ENCODE peak calls at places on chromosomes 13 and 19, in seven cellular contexts. One of them, this sample, is unnamed.

GRCh38 chr19:17770613-17771012 is 19.3 kb downstream of the FCHO1 start:
- DNase-seq in aorta: no peak
- DNase-seq in ovary: no peak
- DNase-seq in small intestine: no peak
- DNase-seq in mucosa of descending colon: no peak
- DNase-seq in A549: no peak
- DNase-seq in left ventricle myocardium inferior: no peak
- DNase-seq in this sample: no peak

GRCh38 chr13:95236774-95237173 is 64.5 kb downstream of the ABCC4 start:
- DNase-seq in aorta: no peak
- DNase-seq in ovary: no peak
- DNase-seq in small intestine: peak; percentile 25
- DNase-seq in mucosa of descending colon: no peak
- DNase-seq in A549: no peak
- DNase-seq in left ventricle myocardium inferior: no peak
- DNase-seq in this sample: no peak

GRCh38 chr13:45332831-45333219 is 8.2 kb downstream of the TPT1 start:
- DNase-seq in aorta: no peak
- DNase-seq in ovary: no peak
- DNase-seq in small intestine: no peak
- DNase-seq in mucosa of descending colon: no peak
- DNase-seq in A549: no peak
- DNase-seq in left ventricle myocardium inferior: no peak
- DNase-seq in this sample: no peak

GRCh38 chr13:84433024-84433423 is 550.8 kb upstream of the SLITRK1 start:
- DNase-seq in aorta: no peak
- DNase-seq in ovary: no peak
- DNase-seq in small intestine: no peak
- DNase-seq in mucosa of descending colon: no peak
- DNase-seq in A549: no peak
- DNase-seq in left ventricle myocardium inferior: no peak
- DNase-seq in this sample: no peak

GRCh38 chr13:58619396-58620113 is 988.0 kb downstream of the PCDH17 start:
- DNase-seq in aorta: no peak
- DNase-seq in ovary: no peak
- DNase-seq in small intestine: no peak
- DNase-seq in mucosa of descending colon: no peak
- DNase-seq in A549: no peak
- DNase-seq in left ventricle myocardium inferior: no peak
- DNase-seq in this sample: no peak

GRCh38 chr13:111652676-111653075 is 332.2 kb downstream of the TEX29 start:
- DNase-seq in aorta: no peak
- DNase-seq in ovary: no peak
- DNase-seq in small intestine: no peak
- DNase-seq in mucosa of descending colon: no peak
- DNase-seq in A549: no peak
- DNase-seq in left ventricle myocardium inferior: no peak
- DNase-seq in this sample: no peak

GRCh38 chr19:38990949-38991697 is 15.6 kb upstream of the FBXO17 start:
- DNase-seq in aorta: peak; percentile 56
- DNase-seq in ovary: no peak
- DNase-seq in small intestine: no peak
- DNase-seq in mucosa of descending colon: no peak
- DNase-seq in A549: no peak
- DNase-seq in left ventricle myocardium inferior: no peak
- DNase-seq in this sample: no peak

GRCh38 chr19:41415154-41415571 is 12.0 kb downstream of the B3GNT8 start:
- DNase-seq in aorta: no peak
- DNase-seq in ovary: no peak
- DNase-seq in small intestine: no peak
- DNase-seq in mucosa of descending colon: no peak
- DNase-seq in A549: no peak
- DNase-seq in left ventricle myocardium inferior: no peak
- DNase-seq in this sample: no peak

GRCh38 chr13:45799451-45799850 is 52.1 kb downstream of the SIAH3 start:
- DNase-seq in aorta: no peak
- DNase-seq in ovary: no peak
- DNase-seq in small intestine: no peak
- DNase-seq in mucosa of descending colon: no peak
- DNase-seq in A549: no peak
- DNase-seq in left ventricle myocardium inferior: peak; percentile 48
- DNase-seq in this sample: no peak

GRCh38 chr19:10390652-10391286 is 10.4 kb upstream of the TYK2 start:
- DNase-seq in aorta: peak; percentile 69
- DNase-seq in ovary: peak; percentile 71
- DNase-seq in small intestine: peak; percentile 69
- DNase-seq in mucosa of descending colon: no peak
- DNase-seq in A549: peak; percentile 64
- DNase-seq in left ventricle myocardium inferior: peak; percentile 61
- DNase-seq in this sample: peak; percentile 69

GRCh38 chr13:27712421-27712820 is 79.9 kb upstream of the GSX1 start:
- DNase-seq in aorta: no peak
- DNase-seq in ovary: no peak
- DNase-seq in small intestine: peak; percentile 42
- DNase-seq in mucosa of descending colon: no peak
- DNase-seq in A549: no peak
- DNase-seq in left ventricle myocardium inferior: no peak
- DNase-seq in this sample: peak; percentile 13

GRCh38 chr13:106176103-106176502 is 359.4 kb downstream of the EFNB2 start:
- DNase-seq in aorta: no peak
- DNase-seq in ovary: no peak
- DNase-seq in small intestine: no peak
- DNase-seq in mucosa of descending colon: no peak
- DNase-seq in A549: no peak
- DNase-seq in left ventricle myocardium inferior: no peak
- DNase-seq in this sample: no peak

GRCh38 chr13:40348096-40348679 is 318.3 kb downstream of the FOXO1 start:
- DNase-seq in aorta: no peak
- DNase-seq in ovary: no peak
- DNase-seq in small intestine: no peak
- DNase-seq in mucosa of descending colon: no peak
- DNase-seq in A549: no peak
- DNase-seq in left ventricle myocardium inferior: no peak
- DNase-seq in this sample: no peak

GRCh38 chr19:18782559-18783225 is 8.4 kb downstream of the COMP start:
- DNase-seq in aorta: no peak
- DNase-seq in ovary: no peak
- DNase-seq in small intestine: no peak
- DNase-seq in mucosa of descending colon: no peak
- DNase-seq in A549: no peak
- DNase-seq in left ventricle myocardium inferior: no peak
- DNase-seq in this sample: no peak

GRCh38 chr13:23985846-23986245 is 88.5 kb upstream of the C1QTNF9B start:
- DNase-seq in aorta: no peak
- DNase-seq in ovary: no peak
- DNase-seq in small intestine: no peak
- DNase-seq in mucosa of descending colon: no peak
- DNase-seq in A549: no peak
- DNase-seq in left ventricle myocardium inferior: no peak
- DNase-seq in this sample: no peak

GRCh38 chr13:46317120-46317519 is 69.9 kb downstream of the RUBCNL start:
- DNase-seq in aorta: no peak
- DNase-seq in ovary: no peak
- DNase-seq in small intestine: no peak
- DNase-seq in mucosa of descending colon: no peak
- DNase-seq in A549: no peak
- DNase-seq in left ventricle myocardium inferior: no peak
- DNase-seq in this sample: no peak

GRCh38 chr13:71875823-71876222 is 8.8 kb upstream of the DACH1 start:
- DNase-seq in aorta: no peak
- DNase-seq in ovary: no peak
- DNase-seq in small intestine: no peak
- DNase-seq in mucosa of descending colon: no peak
- DNase-seq in A549: no peak
- DNase-seq in left ventricle myocardium inferior: no peak
- DNase-seq in this sample: no peak

DNA sequence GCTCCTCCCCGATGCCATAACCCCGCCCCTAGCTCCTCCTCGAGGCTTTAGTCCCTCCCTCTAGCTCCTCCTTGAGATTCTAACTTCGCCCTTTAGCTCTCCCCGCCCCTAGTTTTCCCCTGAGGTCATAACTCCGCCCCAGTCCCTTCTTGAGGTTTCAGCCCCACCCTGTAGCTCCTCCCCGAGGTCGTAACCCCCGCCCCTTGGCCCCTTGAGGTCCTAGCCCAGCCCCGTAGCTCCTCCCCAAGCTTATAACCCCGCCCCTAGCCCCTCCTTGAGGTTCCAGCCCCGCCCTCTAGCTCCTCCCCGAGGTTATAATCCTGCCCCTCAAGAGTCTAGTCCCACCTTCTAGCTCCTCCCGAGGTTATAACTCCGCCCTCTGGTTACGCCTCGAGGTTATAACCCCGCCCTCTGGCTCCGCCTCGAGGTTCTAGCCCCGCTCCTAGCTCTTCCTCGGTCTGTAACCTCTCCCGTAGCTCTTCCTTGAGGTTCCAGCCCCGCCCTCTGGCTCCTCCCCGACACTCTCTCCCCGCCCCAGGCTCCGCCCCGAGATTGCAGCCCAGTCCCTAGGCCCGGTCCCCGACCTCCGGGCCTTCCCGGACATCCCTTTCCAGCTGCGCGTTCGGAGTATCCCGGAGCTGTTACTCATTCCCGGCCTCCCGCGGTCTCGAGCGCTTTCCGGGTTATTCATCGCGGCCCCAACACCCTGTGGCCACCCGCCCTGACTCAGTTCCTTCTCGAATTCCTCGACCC is 1.4 kb downstream of the PLAUR start:
- DNase-seq in aorta: peak; percentile 99
- DNase-seq in ovary: peak; percentile 99
- DNase-seq in small intestine: peak; percentile 100
- DNase-seq in mucosa of descending colon: peak; percentile 99
- DNase-seq in A549: peak; percentile 99
- DNase-seq in left ventricle myocardium inferior: peak; percentile 98
- DNase-seq in this sample: peak; percentile 97
- H3K4me3 ChIP-seq in aorta: peak overlapping the region; percentile 81
- H3K4me3 ChIP-seq in ovary: peak overlapping the region; percentile 70
- H3K4me3 ChIP-seq in small intestine: peak overlapping the region; percentile 72
- H3K4me3 ChIP-seq in mucosa of descending colon: peak overlapping the region; percentile 28
- H3K4me3 ChIP-seq in A549: peak overlapping the region; percentile 58
- H3K4me3 ChIP-seq in left ventricle myocardium inferior: peak overlapping the region; percentile 79
- H3K4me3 ChIP-seq in this sample: peak overlapping the region; percentile 68

GRCh38 chr19:13294812-13295567 is 144.8 kb downstream of the IER2 start:
- DNase-seq in aorta: no peak
- DNase-seq in ovary: no peak
- DNase-seq in small intestine: no peak
- DNase-seq in mucosa of descending colon: no peak
- DNase-seq in A549: no peak
- DNase-seq in left ventricle myocardium inferior: no peak
- DNase-seq in this sample: no peak

GRCh38 chr19:13299838-13300237 is 149.6 kb downstream of the IER2 start:
- DNase-seq in aorta: no peak
- DNase-seq in ovary: no peak
- DNase-seq in small intestine: no peak
- DNase-seq in mucosa of descending colon: no peak
- DNase-seq in A549: no peak
- DNase-seq in left ventricle myocardium inferior: no peak
- DNase-seq in this sample: no peak

GRCh38 chr19:13300421-13301030 is 150.3 kb downstream of the IER2 start:
- DNase-seq in aorta: no peak
- DNase-seq in ovary: no peak
- DNase-seq in small intestine: no peak
- DNase-seq in mucosa of descending colon: no peak
- DNase-seq in A549: no peak
- DNase-seq in left ventricle myocardium inferior: no peak
- DNase-seq in this sample: no peak

GRCh38 chr19:13298565-13299481 is 148.6 kb downstream of the IER2 start:
- DNase-seq in aorta: no peak
- DNase-seq in ovary: no peak
- DNase-seq in small intestine: no peak
- DNase-seq in mucosa of descending colon: no peak
- DNase-seq in A549: no peak
- DNase-seq in left ventricle myocardium inferior: no peak
- DNase-seq in this sample: no peak

GRCh38 chr19:13297023-13297422 is 146.8 kb downstream of the IER2 start:
- DNase-seq in aorta: no peak
- DNase-seq in ovary: no peak
- DNase-seq in small intestine: no peak
- DNase-seq in mucosa of descending colon: no peak
- DNase-seq in A549: no peak
- DNase-seq in left ventricle myocardium inferior: no peak
- DNase-seq in this sample: no peak
- H3K4me1 ChIP-seq in aorta: no peaks in the 10 kb centered on the region
- H3K4me1 ChIP-seq in ovary: no peaks in the 10 kb centered on the region
- H3K4me1 ChIP-seq in small intestine: no peaks in the 10 kb centered on the region
- H3K4me1 ChIP-seq in mucosa of descending colon: no peaks in the 10 kb centered on the region
- H3K4me1 ChIP-seq in A549: no peaks in the 10 kb centered on the region
- H3K4me1 ChIP-seq in left ventricle myocardium inferior: no peaks in the 10 kb centered on the region
- H3K4me1 ChIP-seq in this sample: no peaks in the 10 kb centered on the region

DNA sequence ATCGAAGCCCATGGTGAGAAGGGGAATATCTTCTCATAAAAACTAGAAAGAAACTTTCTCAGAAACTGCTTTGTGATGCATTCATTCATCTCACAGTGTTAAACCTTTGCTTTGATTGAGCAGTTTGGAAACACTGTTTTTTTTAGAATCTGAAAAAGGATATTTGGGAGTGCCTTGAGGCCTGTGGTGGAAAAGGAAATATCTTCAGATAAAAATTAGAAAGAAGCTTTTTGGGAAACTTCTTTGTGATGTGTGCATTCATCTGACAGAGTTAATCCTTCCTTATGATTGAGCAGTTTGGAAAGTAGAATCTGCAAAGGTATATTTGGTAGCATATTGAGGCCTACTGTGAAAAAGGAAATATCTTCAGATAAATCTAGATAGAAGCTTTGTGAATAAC is 1594.9 kb downstream of the UQCRFS1 start:
- DNase-seq in aorta: no peak
- DNase-seq in ovary: no peak
- DNase-seq in small intestine: no peak
- DNase-seq in mucosa of descending colon: no peak
- DNase-seq in A549: no peak
- DNase-seq in left ventricle myocardium inferior: no peak
- DNase-seq in this sample: no peak
- H3K9me3 ChIP-seq in aorta: peaks cover 1% of the 10 kb centered on the region
- H3K9me3 ChIP-seq in ovary: no peaks in the 10 kb centered on the region
- H3K9me3 ChIP-seq in small intestine: no peaks in the 10 kb centered on the region
- H3K9me3 ChIP-seq in mucosa of descending colon: peaks cover 98% of the 10 kb centered on the region
- H3K9me3 ChIP-seq in A549: peaks cover 75% of the 10 kb centered on the region
- H3K9me3 ChIP-seq in left ventricle myocardium inferior: peaks cover 100% of the 10 kb centered on the region
- H3K9me3 ChIP-seq in this sample: peaks cover 28% of the 10 kb centered on the region

GRCh38 chr19:5790573-5791520 is at the start of gene DUS3L:
- DNase-seq in aorta: peak; percentile 98
- DNase-seq in ovary: peak; percentile 97
- DNase-seq in small intestine: peak; percentile 98
- DNase-seq in mucosa of descending colon: peak; percentile 98
- DNase-seq in A549: peak; percentile 88
- DNase-seq in left ventricle myocardium inferior: peak; percentile 97
- DNase-seq in this sample: peak; percentile 97

GRCh38 chr19:5788422-5788821 is 2.5 kb downstream of the DUS3L start:
- DNase-seq in aorta: no peak
- DNase-seq in ovary: no peak
- DNase-seq in small intestine: no peak
- DNase-seq in mucosa of descending colon: no peak
- DNase-seq in A549: no peak
- DNase-seq in left ventricle myocardium inferior: no peak
- DNase-seq in this sample: no peak

GRCh38 chr19:5787554-5788182 is 3.1 kb upstream of the PRR22 start:
- DNase-seq in aorta: no peak
- DNase-seq in ovary: no peak
- DNase-seq in small intestine: no peak
- DNase-seq in mucosa of descending colon: no peak
- DNase-seq in A549: no peak
- DNase-seq in left ventricle myocardium inferior: no peak
- DNase-seq in this sample: no peak

GRCh38 chr19:5789886-5790572 is 934 bp downstream of the DUS3L start:
- DNase-seq in aorta: no peak
- DNase-seq in ovary: peak; percentile 58
- DNase-seq in small intestine: no peak
- DNase-seq in mucosa of descending colon: peak; percentile 67
- DNase-seq in A549: no peak
- DNase-seq in left ventricle myocardium inferior: no peak
- DNase-seq in this sample: no peak

GRCh38 chr19:5789201-5789795 is 1.7 kb downstream of the DUS3L start:
- DNase-seq in aorta: no peak
- DNase-seq in ovary: peak; percentile 53
- DNase-seq in small intestine: no peak
- DNase-seq in mucosa of descending colon: no peak
- DNase-seq in A549: no peak
- DNase-seq in left ventricle myocardium inferior: no peak
- DNase-seq in this sample: no peak
- H3K4me3 ChIP-seq in aorta: no peak overlapping the region
- H3K4me3 ChIP-seq in ovary: no peak overlapping the region
- H3K4me3 ChIP-seq in small intestine: no peak overlapping the region
- H3K4me3 ChIP-seq in mucosa of descending colon: no peak overlapping the region
- H3K4me3 ChIP-seq in A549: no peak overlapping the region
- H3K4me3 ChIP-seq in left ventricle myocardium inferior: no peak overlapping the region
- H3K4me3 ChIP-seq in this sample: no peak overlapping the region